ENCODE peak calls at places on chromosome 12, in eight cellular contexts. F is mesendoderm; N is HCT116; C is breast epithelium; M is Karpas-422; Q is neural progenitor cell; P is CD8-positive, alpha-beta T cell; X is astrocyte. O is an unnamed sample.

GRCh38 chr12:44497044-44497443 is 379.1 kb downstream of the NELL2 start:
- DNase-seq in Q (peak), P (no peak), C (no peak), X (no peak), N (no peak), M (peak), F (peak), O (no peak)

GRCh38 chr12:124432376-124432775 is 135.0 kb downstream of the NCOR2 start:
- DNase-seq in Q (no peak), N (no peak), C (no peak), M (no peak), X (no peak), P (no peak), F (no peak), O (no peak)

GRCh38 chr12:123390415-123391093 is 6.6 kb downstream of the KMT5A start:
- DNase-seq in N (no peak), X (no peak), P (no peak), Q (no peak), M (no peak), F (no peak), C (no peak), O (no peak)

GRCh38 chr12:4566474-4566873 is 4.5 kb downstream of the DYRK4 start:
- DNase-seq in Q (no peak), P (no peak), C (no peak), M (peak), F (no peak), N (no peak), X (no peak), O (no peak)

GRCh38 chr12:132953163-132953425 is 3.0 kb downstream of the ZNF605 start:
- DNase-seq in C (no peak), P (no peak), N (no peak), Q (no peak), M (no peak), F (no peak), X (no peak), O (no peak)

GRCh38 chr12:124750149-124750656 is 113.5 kb downstream of the SCARB1 start:
- DNase-seq in X (no peak), N (no peak), P (no peak), Q (no peak), C (no peak), M (no peak), F (no peak), O (no peak)

GRCh38 chr12:11707535-11707934 is 58.1 kb downstream of the ETV6 start:
- DNase-seq in N (no peak), X (no peak), C (no peak), P (no peak), F (no peak), Q (no peak), M (no peak), O (no peak)

GRCh38 chr12:70028515-70028914 is 203.5 kb downstream of the MYRFL start:
- DNase-seq in X (no peak), P (no peak), N (no peak), C (no peak), M (no peak), Q (no peak), F (no peak), O (no peak)

GRCh38 chr12:49832836-49833421 is 4.7 kb upstream of the NCKAP5L start:
- DNase-seq in N (no peak), P (no peak), C (no peak), Q (no peak), F (no peak), M (no peak), X (peak), O (peak)

GRCh38 chr12:8697120-8697475 is 693 bp upstream of the RIMKLB start:
- DNase-seq in Q (peak), M (no peak), N (no peak), C (no peak), P (no peak), F (peak), X (peak), O (peak)

GRCh38 chr12:16756833-16757552 is 151.0 kb upstream of the LMO3 start:
- DNase-seq in C (no peak), N (no peak), M (no peak), Q (peak), F (peak), X (no peak), P (no peak), O (no peak)

GRCh38 chr12:42759622-42760273 is 170.2 kb upstream of the PRICKLE1 start:
- DNase-seq in X (peak), P (no peak), N (no peak), M (no peak), Q (no peak), F (no peak), C (peak), O (peak)

GRCh38 chr12:14164266-14164665 is 182.9 kb upstream of the GRIN2B start:
- DNase-seq in Q (no peak), N (no peak), C (no peak), F (no peak), M (no peak), P (no peak), X (no peak), O (no peak)

GRCh38 chr12:905273-906076 is 44.0 kb downstream of the RAD52 start:
- DNase-seq in X (no peak), N (no peak), F (peak), P (no peak), M (no peak), Q (no peak), C (no peak), O (no peak)

GRCh38 chr12:27821259-27821973 is 41.4 kb upstream of the MANSC4 start:
- DNase-seq in M (peak), C (no peak), N (peak), Q (peak), X (peak), P (peak), F (peak), O (peak)

GRCh38 chr12:58171914-58172313 is 230.5 kb downstream of the ATP23 start:
- DNase-seq in X (peak), Q (no peak), N (no peak), M (no peak), C (no peak), P (no peak), F (no peak), O (peak)

GRCh38 chr12:13379531-13379930 is 183.0 kb downstream of the EMP1 start:
- DNase-seq in M (no peak), N (no peak), Q (peak), X (no peak), F (no peak), P (no peak), C (no peak), O (no peak)

GRCh38 chr12:25723921-25724491 is 170.9 kb upstream of the LMNTD1 start:
- DNase-seq in C (no peak), F (no peak), X (peak), Q (no peak), N (no peak), M (no peak), P (no peak), O (peak)
- H3K27ac ChIP-seq in C (peak), F (no peak), X (no peak), Q (no peak), N (no peak), M (no peak), P (no peak), O (no peak)

DNA sequence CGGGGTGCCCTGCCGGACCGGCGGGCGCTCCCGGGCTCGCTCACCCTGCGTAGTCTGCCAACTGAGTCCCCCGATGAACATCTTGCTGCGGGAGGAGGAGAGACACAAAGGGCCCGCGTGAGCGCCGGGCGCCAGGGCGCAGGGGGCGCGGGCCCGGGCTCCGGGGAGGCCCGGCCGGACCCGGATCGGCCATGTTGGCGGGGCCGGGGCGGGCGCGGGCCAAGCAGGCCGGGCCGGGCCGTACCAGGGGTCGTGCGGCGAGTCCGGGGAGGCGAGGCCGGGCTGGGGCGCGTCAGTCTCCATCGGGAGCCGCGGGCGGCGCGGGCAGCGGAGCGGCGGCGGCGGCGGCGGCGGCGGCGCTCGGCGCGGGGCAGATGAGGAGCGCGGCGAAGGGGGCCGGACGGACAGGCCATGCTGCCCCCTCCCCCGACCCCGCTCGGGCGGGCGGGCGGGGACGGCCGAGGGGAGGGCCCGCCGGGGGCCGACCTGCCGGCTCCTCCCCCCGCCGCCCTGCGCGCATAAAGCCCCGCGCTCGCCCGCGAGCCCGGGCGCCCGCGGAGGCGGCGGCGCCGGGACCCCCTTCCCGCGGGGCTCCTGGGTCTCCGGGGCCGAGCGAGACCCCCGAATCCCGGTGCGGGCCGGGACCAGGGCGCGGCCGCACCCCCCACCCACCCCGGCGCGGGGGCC is at the start of gene MSI1:
- DNase-seq in N (no peak), C (no peak), F (no peak), P (no peak), X (no peak), M (no peak), Q (peak), O (no peak)
- H3K4me3 ChIP-seq in N (peak), C (peak), F (peak), P (no peak), X (peak), M (no peak), Q (peak), O (no peak)

DNA sequence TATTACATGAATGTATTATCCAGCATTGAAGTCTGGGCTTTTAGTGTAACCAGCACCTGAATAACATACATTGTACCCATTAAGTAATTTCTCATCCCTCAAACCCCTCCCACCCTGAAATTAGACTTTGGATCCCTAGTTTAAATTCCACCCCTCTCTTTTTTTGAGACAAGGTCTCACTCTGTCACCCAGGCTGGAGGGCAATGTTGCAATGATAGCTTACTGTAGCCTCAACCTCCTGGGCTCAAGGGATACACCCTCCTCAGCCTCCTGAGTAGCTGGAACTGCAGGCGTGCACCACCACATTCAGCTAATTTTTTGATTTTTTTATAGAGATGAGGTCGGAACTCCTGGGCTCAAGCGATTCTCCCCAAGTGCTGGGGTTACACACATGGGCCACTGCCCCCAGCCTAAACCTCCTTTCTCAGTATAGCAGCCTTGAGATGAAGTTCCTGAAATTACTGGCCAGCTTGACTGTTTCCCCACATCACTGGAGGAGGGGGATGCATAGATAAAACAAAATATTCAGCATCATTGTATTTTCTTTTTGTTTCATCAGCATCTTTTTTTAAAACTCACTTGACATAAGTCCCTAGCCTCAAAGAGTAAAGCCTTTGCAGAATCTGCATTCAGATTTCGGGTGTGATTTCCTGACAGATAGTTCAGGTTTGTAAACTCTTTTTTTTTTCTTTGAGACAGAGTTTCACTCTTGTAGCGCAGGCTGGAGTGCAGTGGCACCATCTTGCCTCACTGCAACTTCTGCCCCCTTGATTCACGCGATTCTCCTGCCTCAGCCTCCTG is 7.0 kb downstream of the PTPN11 start:
- DNase-seq in M (no peak), P (no peak), F (no peak), N (no peak), X (no peak), C (no peak), Q (no peak), O (no peak)
- H3K27ac ChIP-seq in M (no peak), P (no peak), F (no peak), N (no peak), X (no peak), C (no peak), Q (no peak), O (no peak)

GRCh38 chr12:46368684-46369083 is 3.9 kb downstream of the SLC38A2 start:
- DNase-seq in C (no peak), X (no peak), P (no peak), Q (no peak), F (no peak), N (no peak), M (no peak), O (no peak)

GRCh38 chr12:46366771-46367170 is 5.8 kb downstream of the SLC38A2 start:
- DNase-seq in N (no peak), P (no peak), C (no peak), M (no peak), X (no peak), F (no peak), Q (no peak), O (no peak)

GRCh38 chr12:46368138-46368537 is 4.4 kb downstream of the SLC38A2 start:
- DNase-seq in N (no peak), C (no peak), M (no peak), Q (no peak), P (no peak), X (no peak), F (no peak), O (no peak)

GRCh38 chr12:46365951-46366379 is 6.6 kb downstream of the SLC38A2 start:
- DNase-seq in F (no peak), M (no peak), X (no peak), C (no peak), P (no peak), N (no peak), Q (no peak), O (peak)

GRCh38 chr12:46367351-46368029 is 5.1 kb downstream of the SLC38A2 start:
- DNase-seq in M (no peak), X (no peak), N (no peak), F (no peak), C (no peak), P (no peak), Q (no peak), O (no peak)
- H3K4me3 ChIP-seq in M (no peak), X (peak), N (no peak), F (no peak), C (peak), P (peak), Q (no peak), O (peak)

GRCh38 chr12:7130791-7131501 is 775 bp downstream of the CLSTN3 start:
- DNase-seq in P (peak), C (no peak), X (peak), Q (peak), N (no peak), F (peak), M (peak), O (peak)
- H3K27ac ChIP-seq in P (peak), C (peak), X (no peak), Q (no peak), N (no peak), F (no peak), M (no peak), O (no peak)

DNA sequence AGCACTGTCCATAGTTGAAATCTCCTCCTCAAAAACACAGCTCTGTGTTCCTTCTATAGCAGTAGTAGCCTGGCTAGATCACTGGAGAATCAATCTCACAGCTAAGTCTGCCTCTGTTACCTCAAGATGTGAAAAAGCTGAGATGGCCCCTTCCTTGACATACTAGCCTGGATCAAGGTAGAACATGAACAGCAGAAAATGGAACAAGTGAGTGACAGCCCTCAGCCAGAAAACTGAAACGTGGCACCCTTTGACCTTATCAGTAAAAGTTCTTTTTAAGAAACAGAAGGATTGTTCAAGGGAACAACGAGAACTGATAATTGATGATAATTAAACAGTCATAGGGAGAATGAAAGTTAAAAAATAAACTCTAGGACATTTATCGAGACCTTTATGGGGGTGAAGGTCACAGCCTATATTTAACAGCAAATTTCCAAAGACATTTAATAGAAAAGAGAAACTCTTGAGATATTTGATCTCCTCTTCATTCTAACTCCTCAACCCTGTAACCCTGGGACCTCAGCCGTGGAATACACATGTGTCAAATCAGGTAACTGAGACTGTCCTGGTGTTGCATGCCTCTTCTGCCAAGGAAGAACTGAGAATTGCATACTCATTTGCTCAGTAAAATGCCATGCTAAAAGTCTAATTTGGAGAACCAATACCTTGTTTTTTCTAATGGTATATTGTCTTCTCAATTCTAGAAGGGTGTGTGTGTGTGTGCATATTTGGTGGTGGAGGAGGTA is 258.0 kb upstream of the ATP2B1 start:
- DNase-seq in Q (no peak), F (no peak), N (no peak), C (no peak), M (no peak), X (no peak), P (no peak), O (no peak)
- H3K4me3 ChIP-seq in Q (no peak), F (no peak), N (no peak), C (no peak), M (no peak), X (no peak), P (no peak), O (no peak)

GRCh38 chr12:84856156-84856900 is 56.3 kb downstream of the SLC6A15 start:
- DNase-seq in Q (no peak), C (no peak), N (no peak), M (no peak), X (no peak), F (no peak), P (no peak), O (peak)
- H3K27ac ChIP-seq in Q (no peak), C (no peak), N (no peak), M (no peak), X (no peak), F (no peak), P (no peak), O (no peak)